ENCODE peak calls at places on chromosomes 1 and 21, in five cellular contexts. K is dermis microvascular lymphatic vessel endothelial cell; Q is NCI-H748 treated with DMSO at 0.1 percent for 48 hours; D is RWPE1; C is CD8-positive, alpha-beta memory T cell. N is an unnamed sample.

GRCh38 chr1:236953161-236953560 is 51.1 kb downstream of the MT1HL1 start:
- DNase-seq in Q (no peak), K (no peak), D (no peak), C (no peak), N (no peak)

GRCh38 chr1:7388141-7388487 is 383.0 kb upstream of the VAMP3 start:
- DNase-seq in D (no peak), C (no peak), K (no peak), Q (no peak), N (no peak)

GRCh38 chr1:13749543-13750307 is 49.7 kb downstream of the PRDM2 start:
- DNase-seq in C (no peak), Q (no peak), D (peak; percentile 42), K (peak; percentile 52), N (peak; percentile 39)

GRCh38 chr1:33036051-33036525 is 595 bp downstream of the AK2 start:
- DNase-seq in D (peak; percentile 63), K (peak; percentile 41), C (no peak), Q (no peak), N (peak; percentile 61)

GRCh38 chr21:33854604-33855003 is 61.0 kb downstream of the ATP5PO start:
- DNase-seq in K (peak; percentile 46), D (peak; percentile 71), C (no peak), Q (no peak), N (no peak)

GRCh38 chr1:160062134-160062533 is 7.8 kb downstream of the KCNJ10 start:
- DNase-seq in D (no peak), C (no peak), Q (no peak), K (no peak), N (no peak)

GRCh38 chr1:203627819-203628184 is 1.2 kb downstream of the ATP2B4 start:
- DNase-seq in C (no peak), Q (no peak), D (no peak), K (peak; percentile 40), N (peak; percentile 58)

GRCh38 chr1:206524739-206525364 is 17.5 kb downstream of the RASSF5 start:
- DNase-seq in D (peak; percentile 91), K (no peak), Q (no peak), C (no peak), N (no peak)

GRCh38 chr1:80059940-80060339 is 1053.4 kb upstream of the ADGRL4 start:
- DNase-seq in C (no peak), Q (no peak), D (no peak), K (no peak), N (no peak)

GRCh38 chr1:21902378-21903012 is 34.6 kb downstream of the HSPG2 start:
- DNase-seq in D (no peak), K (no peak), C (no peak), Q (no peak), N (no peak)

GRCh38 chr21:26769613-26770188 is 75.5 kb downstream of the ADAMTS1 start:
- DNase-seq in Q (peak; percentile 4), D (peak; percentile 18), K (peak; percentile 46), C (no peak), N (no peak)

GRCh38 chr1:33149453-33150190 is 32.2 kb downstream of the TRIM62 start:
- DNase-seq in K (no peak), Q (no peak), C (no peak), D (no peak), N (peak; percentile 6)

GRCh38 chr1:200959341-200959985 is 64.1 kb downstream of the KIF21B start:
- DNase-seq in C (no peak), Q (no peak), D (no peak), K (no peak), N (no peak)

GRCh38 chr1:173393655-173393993 is 83.5 kb upstream of the PRDX6 start:
- DNase-seq in C (no peak), K (peak; percentile 19), D (no peak), Q (no peak), N (no peak)

GRCh38 chr1:2381741-2382620 is 9.4 kb downstream of the MORN1 start:
- DNase-seq in D (peak; percentile 82), Q (no peak), C (peak; percentile 70), K (peak; percentile 75), N (no peak)

GRCh38 chr1:215160351-215160750 is 77.8 kb downstream of the KCNK2 start:
- DNase-seq in Q (no peak), K (no peak), D (no peak), C (no peak), N (no peak)

GRCh38 chr1:75470448-75470847 is 140.5 kb downstream of the SLC44A5 start:
- DNase-seq in Q (no peak), K (no peak), C (no peak), D (no peak), N (no peak)

GRCh38 chr1:169109561-169110134 is 3.2 kb downstream of the ATP1B1 start:
- DNase-seq in D (peak; percentile 62), K (peak; percentile 82), Q (no peak), C (no peak), N (peak; percentile 40)

GRCh38 chr1:206540044-206540758 is 32.9 kb downstream of the RASSF5 start:
- DNase-seq in D (no peak), C (no peak), K (no peak), Q (no peak), N (no peak)

GRCh38 chr21:39384674-39385298 is 35.9 kb upstream of the HMGN1 start:
- DNase-seq in C (no peak), D (no peak), Q (no peak), K (peak; percentile 21), N (no peak)

GRCh38 chr1:56073614-56074356 is 505.6 kb downstream of the PLPP3 start:
- DNase-seq in Q (no peak), K (peak; percentile 97), D (no peak), C (no peak), N (no peak)

GRCh38 chr21:45972716-45973474 is 8.7 kb upstream of the COL6A1 start:
- DNase-seq in D (no peak), Q (no peak), C (no peak), K (no peak), N (peak; percentile 56)

N was measured in NCI-H1417.